ENCODE peak calls at places on chromosome 15, in four cellular contexts. D, K, B and F are unnamed samples.

GRCh38 chr15:40340038-40340739 is 550 bp downstream of the CCDC9B start:
- DNase-seq in D (no peak), K (no peak), B (peak), F (peak)

GRCh38 chr15:70672081-70672480 is 91.3 kb downstream of the UACA start:
- DNase-seq in D (no peak), K (no peak), B (no peak), F (no peak)

GRCh38 chr15:39272901-39273300 is 308.0 kb upstream of the THBS1 start:
- DNase-seq in D (no peak), K (no peak), B (no peak), F (no peak)

GRCh38 chr15:60795889-60796288 is 316.9 kb upstream of the ICE2 start:
- DNase-seq in D (no peak), K (no peak), B (no peak), F (no peak)

GRCh38 chr15:58558777-58559176 is 127.0 kb downstream of the LIPC start:
- DNase-seq in D (no peak), K (no peak), B (no peak), F (no peak)

GRCh38 chr15:68045289-68046265 is 8.5 kb upstream of the PIAS1 start:
- DNase-seq in D (no peak), K (no peak), B (peak), F (no peak)

GRCh38 chr15:57129064-57129463 is 210.6 kb downstream of the TCF12 start:
- DNase-seq in D (no peak), K (no peak), B (no peak), F (no peak)

GRCh38 chr15:38474155-38474757 is 20.3 kb downstream of the FAM98B start:
- DNase-seq in D (peak), K (no peak), B (no peak), F (no peak)

GRCh38 chr15:39789736-39790135 is 7.1 kb upstream of the FSIP1 start:
- DNase-seq in D (no peak), K (no peak), B (no peak), F (no peak)

GRCh38 chr15:58666957-58667356 is 82.5 kb downstream of the ADAM10 start:
- DNase-seq in D (peak), K (no peak), B (no peak), F (no peak)

GRCh38 chr15:69504352-69505040 is 51.9 kb downstream of the RPLP1 start:
- DNase-seq in D (no peak), K (no peak), B (no peak), F (no peak)

GRCh38 chr15:49282366-49282765 is 112.3 kb downstream of the GALK2 start:
- DNase-seq in D (no peak), K (peak), B (no peak), F (no peak)

GRCh38 chr15:101137312-101137940 is 114.4 kb downstream of the CHSY1 start:
- DNase-seq in D (no peak), K (no peak), B (peak), F (no peak)

GRCh38 chr15:90598053-90598577 is 68.4 kb downstream of the CRTC3 start:
- DNase-seq in D (peak), K (no peak), B (peak), F (no peak)

GRCh38 chr15:45812200-45812599 is 177.4 kb downstream of the SQOR start:
- DNase-seq in D (no peak), K (no peak), B (no peak), F (no peak)

GRCh38 chr15:89611317-89611716 is 36.0 kb downstream of the TICRR start:
- DNase-seq in D (no peak), K (no peak), B (no peak), F (no peak)

GRCh38 chr15:33310481-33311311 is at the start of gene RYR3:
- DNase-seq in D (no peak), K (peak), B (peak), F (peak)

GRCh38 chr15:88221836-88222235 is 34.7 kb downstream of the NTRK3 start:
- DNase-seq in D (no peak), K (no peak), B (no peak), F (no peak)

GRCh38 chr15:75666823-75667501 is 19.2 kb downstream of the SNX33 start:
- DNase-seq in D (no peak), K (peak), B (peak), F (no peak)

GRCh38 chr15:27059610-27060202 is 88.7 kb downstream of the GABRG3 start:
- DNase-seq in D (peak), K (no peak), B (no peak), F (no peak)

GRCh38 chr15:65381445-65382145 is 3.8 kb upstream of the IGDCC3 start:
- DNase-seq in D (no peak), K (no peak), B (no peak), F (no peak)

GRCh38 chr15:72785452-72786243 is 2.1 kb upstream of the ADPGK start:
- DNase-seq in D (no peak), K (peak), B (no peak), F (no peak)

GRCh38 chr15:63234479-63234878 is 42.9 kb upstream of the APH1B start:
- DNase-seq in D (no peak), K (no peak), B (peak), F (no peak)

GRCh38 chr15:85743392-85744045 is 51.2 kb downstream of the KLHL25 start:
- DNase-seq in D (no peak), K (no peak), B (no peak), F (no peak)

GRCh38 chr15:51048308-51048707 is 46.4 kb downstream of the TNFAIP8L3 start:
- DNase-seq in D (no peak), K (no peak), B (no peak), F (no peak)

GRCh38 chr15:81504170-81504905 is 130.3 kb upstream of the TMC3 start:
- DNase-seq in D (no peak), K (peak), B (no peak), F (no peak)

GRCh38 chr15:100919481-100920405 is 586 bp downstream of the LRRK1 start:
- DNase-seq in D (no peak), K (no peak), B (no peak), F (no peak)

GRCh38 chr15:93706476-93706875 is 524.9 kb upstream of the MCTP2 start:
- DNase-seq in D (no peak), K (no peak), B (no peak), F (no peak)

GRCh38 chr15:69990566-69991391 is 106.9 kb downstream of the TLE3 start:
- DNase-seq in D (no peak), K (no peak), B (no peak), F (no peak)